ENCODE peak calls at places on chromosomes 16 and 17, in five cellular contexts. V is mesendoderm, H is SK-N-SH, F is cardiac muscle cell, T is SJCRH30. I is an unnamed sample.

GRCh38 chr16:74153773-74154172 is 142.8 kb upstream of the PSMD7 start:
- DNase-seq in T (no peak), H (no peak), F (no peak), V (no peak), I (no peak)

GRCh38 chr17:74454197-74455024 is 12.0 kb upstream of the CD300A start:
- DNase-seq in H (no peak), V (peak; percentile 91), T (peak; percentile 95), F (peak; percentile 92), I (no peak)

GRCh38 chr17:4843451-4843850 is 10.3 kb downstream of the MINK1 start:
- DNase-seq in F (no peak), T (no peak), V (no peak), H (no peak), I (no peak)

GRCh38 chr16:81421536-81421935 is 23.1 kb upstream of the CMIP start:
- DNase-seq in V (no peak), F (no peak), H (no peak), T (no peak), I (no peak)

GRCh38 chr16:85524630-85525463 is 88.3 kb upstream of the GSE1 start:
- DNase-seq in F (peak; percentile 83), H (peak; percentile 71), V (peak; percentile 37), T (peak; percentile 91), I (no peak)

GRCh38 chr17:61058066-61058465 is 341.6 kb upstream of the TBX2 start:
- DNase-seq in T (peak; percentile 29), H (no peak), F (no peak), V (no peak), I (no peak)

GRCh38 chr17:28473542-28473941 is at the start of gene SLC13A2:
- DNase-seq in H (no peak), F (no peak), V (no peak), T (no peak), I (no peak)

GRCh38 chr16:23587726-23588125 is 8.4 kb downstream of the NDUFAB1 start:
- DNase-seq in T (no peak), H (no peak), F (peak; percentile 77), V (peak; percentile 26), I (no peak)

GRCh38 chr16:82523786-82524185 is 103.0 kb upstream of the CDH13 start:
- DNase-seq in V (no peak), H (no peak), F (no peak), T (no peak), I (no peak)

GRCh38 chr17:33950061-33950460 is 305.0 kb upstream of the CCL2 start:
- DNase-seq in V (no peak), F (no peak), T (no peak), H (no peak), I (no peak)

GRCh38 chr16:11631214-11631613 is 37.0 kb upstream of the SNN start:
- DNase-seq in F (no peak), H (no peak), V (no peak), T (no peak), I (no peak)
- H3K4me1 ChIP-seq in F (peaks cover 6% of the 10 kb centered on the region), H (no peaks in the 10 kb centered on the region), V (no peaks in the 10 kb centered on the region), T (peaks cover 5% of the 10 kb centered on the region), I (peaks cover 8% of the 10 kb centered on the region)

GRCh38 chr16:27721548-27722265 is 171.8 kb downstream of the KATNIP start:
- DNase-seq in T (peak; percentile 94), F (peak; percentile 100), H (peak; percentile 63), V (no peak), I (no peak)

GRCh38 chr16:27720731-27721547 is 171.0 kb downstream of the KATNIP start:
- DNase-seq in T (peak; percentile 64), H (no peak), V (no peak), F (no peak), I (no peak)

GRCh38 chr16:27718136-27718766 is 168.3 kb downstream of the KATNIP start:
- DNase-seq in T (no peak), H (no peak), V (no peak), F (no peak), I (no peak)

GRCh38 chr16:27718767-27719445 is 169.0 kb downstream of the KATNIP start:
- DNase-seq in T (peak; percentile 97), H (peak; percentile 56), V (no peak), F (no peak), I (no peak)

GRCh38 chr16:27717726-27718125 is 167.8 kb downstream of the KATNIP start:
- DNase-seq in H (no peak), V (no peak), T (peak; percentile 95), F (no peak), I (no peak)
- H3K4me3 ChIP-seq in H (no peak overlapping the region), V (no peak overlapping the region), T (peak overlapping the region; percentile 49), F (no peak overlapping the region), I (no peak overlapping the region)

GRCh38 chr16:49575352-49576172 is 202.0 kb downstream of the C16orf78 start:
- DNase-seq in F (peak; percentile 26), T (peak; percentile 64), V (peak; percentile 81), H (no peak), I (no peak)

GRCh38 chr16:49576173-49576494 is 202.5 kb downstream of the C16orf78 start:
- DNase-seq in F (no peak), T (no peak), H (no peak), V (no peak), I (no peak)

GRCh38 chr16:49574826-49575225 is 201.2 kb downstream of the C16orf78 start:
- DNase-seq in F (no peak), V (no peak), H (no peak), T (peak; percentile 26), I (no peak)

GRCh38 chr16:49578435-49579024 is 204.9 kb downstream of the C16orf78 start:
- DNase-seq in H (no peak), V (no peak), T (no peak), F (no peak), I (no peak)

DNA sequence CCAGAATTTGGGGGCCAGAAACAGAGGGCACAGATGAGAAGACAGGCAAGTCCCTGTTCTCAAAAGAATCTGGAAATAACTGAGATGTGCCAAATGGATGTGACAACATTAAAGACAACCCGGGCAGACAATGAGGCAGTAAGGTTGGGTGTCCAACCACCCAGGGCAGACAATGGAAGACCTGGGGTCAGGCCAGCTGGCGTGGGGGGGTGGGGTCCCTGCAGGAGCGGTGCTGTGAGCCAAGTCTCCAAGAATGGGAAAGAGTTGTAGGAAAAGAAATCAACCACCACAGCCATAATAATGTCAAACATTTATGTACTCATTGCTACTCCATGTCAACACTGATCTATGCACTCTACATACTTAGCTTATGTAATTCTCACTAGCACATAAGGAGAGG is 203.3 kb downstream of the C16orf78 start:
- DNase-seq in H (no peak), F (no peak), T (no peak), V (no peak), I (no peak)
- H3K27me3 ChIP-seq in H (no peaks in the 10 kb centered on the region), F (no peaks in the 10 kb centered on the region), T (no peaks in the 10 kb centered on the region), V (no peaks in the 10 kb centered on the region), I (no peaks in the 10 kb centered on the region)

GRCh38 chr17:8148560-8148959 is 3.6 kb downstream of the PER1 start:
- DNase-seq in V (no peak), F (no peak), T (no peak), H (no peak), I (no peak)
- H3K4me1 ChIP-seq in V (peaks cover 5% of the 10 kb centered on the region), F (peaks cover 24% of the 10 kb centered on the region), T (peaks cover 17% of the 10 kb centered on the region), H (peaks cover 19% of the 10 kb centered on the region), I (peaks cover 30% of the 10 kb centered on the region)

GRCh38 chr17:82437325-82437668 is 13.3 kb downstream of the CYBC1 start:
- DNase-seq in H (peak; percentile 34), T (no peak), F (no peak), V (no peak), I (no peak)

GRCh38 chr17:82435601-82436583 is 14.7 kb downstream of the CYBC1 start:
- DNase-seq in T (no peak), F (no peak), V (no peak), H (no peak), I (no peak)

GRCh38 chr17:82438401-82439193 is 12.0 kb downstream of the CYBC1 start:
- DNase-seq in H (no peak), F (no peak), V (no peak), T (no peak), I (no peak)

GRCh38 chr17:82435103-82435502 is 15.4 kb downstream of the CYBC1 start:
- DNase-seq in T (no peak), F (no peak), H (no peak), V (no peak), I (no peak)

DNA sequence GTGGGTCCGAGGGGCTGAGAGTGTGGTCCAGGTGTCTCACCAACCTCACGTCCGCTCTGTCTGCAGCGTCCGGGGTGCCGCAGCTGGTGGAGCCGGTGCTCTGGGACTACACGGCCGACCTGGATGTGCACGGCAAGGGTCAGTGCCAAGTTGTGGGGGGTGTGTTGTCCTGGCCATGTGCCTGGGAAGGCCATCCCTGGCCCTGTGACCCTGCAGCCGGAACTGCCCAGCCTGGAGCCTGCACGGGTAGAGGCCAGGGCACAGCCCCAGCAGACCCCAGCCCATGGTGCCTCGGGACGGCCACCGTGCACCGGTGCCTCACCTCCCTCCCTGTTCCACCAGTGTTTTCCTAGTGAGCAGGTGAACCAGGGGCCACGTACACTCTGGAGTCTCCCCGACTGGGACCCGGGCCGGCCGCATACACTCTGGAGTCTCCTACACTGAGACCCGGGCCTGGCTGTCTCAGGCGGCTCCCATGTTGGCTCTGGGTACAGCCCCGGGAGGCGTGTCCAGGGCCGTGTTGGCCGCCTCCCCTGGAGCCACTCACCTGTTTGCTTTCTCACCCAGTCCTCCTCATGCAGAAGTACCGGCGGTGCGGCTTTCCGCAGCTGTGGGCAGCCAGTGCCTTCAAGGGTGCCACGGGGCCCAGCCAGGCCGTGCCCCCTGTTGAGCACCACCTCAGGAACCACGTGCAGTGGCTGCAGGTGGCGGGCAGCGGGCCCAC is 13.8 kb downstream of the CYBC1 start:
- DNase-seq in V (no peak), H (peak; percentile 41), F (no peak), T (no peak), I (no peak)
- H3K4me3 ChIP-seq in V (no peak overlapping the region), H (no peak overlapping the region), F (no peak overlapping the region), T (no peak overlapping the region), I (no peak overlapping the region)

I was measured in CD4-positive, alpha-beta memory T cell.